ENCODE peak calls at places on chromosome 1, in four cellular contexts. T, O, L and N are unnamed samples.

GRCh38 chr1:181139631-181140051 is 51.1 kb downstream of the IER5 start:
- DNase-seq in T (no peak), O (no peak), L (no peak), N (no peak)

GRCh38 chr1:36304521-36304920 is 1.6 kb upstream of the SH3D21 start:
- DNase-seq in T (no peak), O (no peak), L (no peak), N (no peak)

GRCh38 chr1:198607714-198608113 is 31.1 kb upstream of the PTPRC start:
- DNase-seq in T (no peak), O (no peak), L (no peak), N (no peak)

GRCh38 chr1:185420588-185421081 is 103.6 kb upstream of the IVNS1ABP start:
- DNase-seq in T (no peak), O (no peak), L (no peak), N (no peak)

GRCh38 chr1:67135354-67135753 is 584 bp upstream of the C1orf141 start:
- DNase-seq in T (no peak), O (no peak), L (no peak), N (no peak)

GRCh38 chr1:217435159-217435558 is 195.7 kb downstream of the GPATCH2 start:
- DNase-seq in T (no peak), O (no peak), L (no peak), N (no peak)

GRCh38 chr1:21816602-21817302 is 4.7 kb downstream of the LDLRAD2 start:
- DNase-seq in T (no peak), O (no peak), L (peak; percentile 27), N (no peak)

GRCh38 chr1:184866991-184867788 is 107.1 kb downstream of the NIBAN1 start:
- DNase-seq in T (no peak), O (no peak), L (no peak), N (no peak)

GRCh38 chr1:5688479-5689077 is 303.6 kb downstream of the NPHP4 start:
- DNase-seq in T (no peak), O (peak; percentile 71), L (no peak), N (no peak)

GRCh38 chr1:21508580-21509350 is 458 bp upstream of the ALPL start:
- DNase-seq in T (no peak), O (peak; percentile 63), L (peak; percentile 89), N (peak; percentile 60)

GRCh38 chr1:33015216-33015615 is 21.5 kb downstream of the AK2 start:
- DNase-seq in T (no peak), O (no peak), L (no peak), N (no peak)

GRCh38 chr1:67439277-67440029 is 9.3 kb upstream of the SERBP1 start:
- DNase-seq in T (no peak), O (no peak), L (no peak), N (no peak)

GRCh38 chr1:52365091-52365745 is 787 bp downstream of the CC2D1B start:
- DNase-seq in T (peak; percentile 86), O (peak; percentile 63), L (no peak), N (peak; percentile 53)

GRCh38 chr1:85582687-85583354 is 2.3 kb downstream of the CCN1 start:
- DNase-seq in T (no peak), O (no peak), L (no peak), N (no peak)

GRCh38 chr1:202586018-202586821 is 124.0 kb downstream of the SYT2 start:
- DNase-seq in T (peak; percentile 75), O (peak; percentile 28), L (peak; percentile 65), N (no peak)

GRCh38 chr1:114310771-114311251 is 157.1 kb upstream of the SYT6 start:
- DNase-seq in T (no peak), O (no peak), L (no peak), N (peak; percentile 41)

GRCh38 chr1:13766906-13767564 is 67.0 kb downstream of the PRDM2 start:
- DNase-seq in T (no peak), O (no peak), L (no peak), N (no peak)

GRCh38 chr1:62437273-62437945 is 560 bp downstream of the USP1 start:
- DNase-seq in T (peak; percentile 77), O (peak; percentile 69), L (peak; percentile 65), N (no peak)

GRCh38 chr1:38500891-38501290 is 358.7 kb downstream of the RRAGC start:
- DNase-seq in T (no peak), O (no peak), L (no peak), N (no peak)

GRCh38 chr1:117566556-117566955 is 39.3 kb upstream of the TENT5C start:
- DNase-seq in T (no peak), O (no peak), L (no peak), N (no peak)
- H3K36me3 ChIP-seq in T (no peaks in the 10 kb centered on the region), O (no peaks in the 10 kb centered on the region), L (no peaks in the 10 kb centered on the region), N (no peaks in the 10 kb centered on the region)

GRCh38 chr1:19465123-19465522 is 20.2 kb downstream of the CAPZB start:
- DNase-seq in T (no peak), O (no peak), L (no peak), N (no peak)

GRCh38 chr1:19468397-19468956 is 16.9 kb downstream of the CAPZB start:
- DNase-seq in T (no peak), O (peak; percentile 96), L (peak; percentile 80), N (no peak)

GRCh38 chr1:19467199-19468187 is 17.8 kb downstream of the CAPZB start:
- DNase-seq in T (no peak), O (no peak), L (no peak), N (no peak)

GRCh38 chr1:19465650-19466049 is 19.7 kb downstream of the CAPZB start:
- DNase-seq in T (no peak), O (no peak), L (no peak), N (no peak)

GRCh38 chr1:19466112-19466561 is 19.2 kb downstream of the CAPZB start:
- DNase-seq in T (no peak), O (no peak), L (no peak), N (no peak)
- H3K27ac ChIP-seq in T (peak overlapping the region; percentile 11), O (no peak overlapping the region), L (no peak overlapping the region), N (peak overlapping the region; percentile 53)

GRCh38 chr1:40462956-40463590 is 12.8 kb downstream of the ZFP69B start:
- DNase-seq in T (no peak), O (no peak), L (no peak), N (no peak)
- H3K36me3 ChIP-seq in T (peaks cover 75% of the 10 kb centered on the region), O (no peaks in the 10 kb centered on the region), L (peaks cover 54% of the 10 kb centered on the region), N (no peaks in the 10 kb centered on the region)

GRCh38 chr1:10387611-10388386 is 11.1 kb upstream of the PGD start:
- DNase-seq in T (peak; percentile 70), O (no peak), L (peak; percentile 85), N (peak; percentile 29)
- H3K27ac ChIP-seq in T (peak overlapping the region; percentile 63), O (peak overlapping the region; percentile 45), L (peak overlapping the region; percentile 67), N (peak overlapping the region; percentile 40)